ENCODE peak calls at places on chromosomes 11 and 22, in nine cellular contexts. S is OCI-LY7, W is HCT116, A is SK-N-SH, J is neural progenitor cell, Z is GM23338, D is PC-3, V is MM.1S, H is hepatocyte. N is an unnamed sample.

GRCh38 chr22:47595122-47595521 is 832.7 kb downstream of the TBC1D22A start:
- DNase-seq in S (no peak), W (no peak), A (no peak), J (no peak), Z (no peak), D (no peak), V (no peak), H (no peak), N (no peak)

GRCh38 chr11:125171974-125172373 is 7.4 kb downstream of the PKNOX2 start:
- DNase-seq in S (no peak), W (no peak), A (no peak), J (no peak), Z (no peak), D (no peak), V (no peak), H (no peak), N (no peak)

GRCh38 chr11:927871-928270 is 2.2 kb downstream of the AP2A2 start:
- DNase-seq in S (no peak), W (no peak), A (no peak), J (no peak), Z (no peak), D (no peak), V (peak), H (no peak), N (no peak)

GRCh38 chr11:65850217-65851082 is 7.5 kb downstream of the CFL1 start:
- DNase-seq in S (no peak), W (no peak), A (peak), J (no peak), Z (no peak), D (no peak), V (no peak), H (peak), N (no peak)

GRCh38 chr11:133134561-133135173 is 397.6 kb downstream of the OPCML start:
- DNase-seq in S (peak), W (no peak), A (peak), J (peak), Z (peak), D (peak), V (peak), H (peak), N (peak)

GRCh38 chr11:64036081-64037026 is 623 bp downstream of the FLRT1 start:
- DNase-seq in S (no peak), W (no peak), A (peak), J (peak), Z (peak), D (peak), V (no peak), H (peak), N (peak)

GRCh38 chr11:130416906-130417305 is 11.5 kb downstream of the ADAMTS8 start:
- DNase-seq in S (no peak), W (no peak), A (no peak), J (no peak), Z (no peak), D (no peak), V (no peak), H (no peak), N (no peak)

GRCh38 chr11:112656772-112657428 is 304.3 kb upstream of the NCAM1 start:
- DNase-seq in S (no peak), W (peak), A (no peak), J (no peak), Z (no peak), D (peak), V (no peak), H (no peak), N (peak)

GRCh38 chr22:40004836-40005235 is 10.1 kb downstream of the FAM83F start:
- DNase-seq in S (no peak), W (no peak), A (no peak), J (no peak), Z (no peak), D (no peak), V (no peak), H (no peak), N (no peak)

GRCh38 chr11:123253909-123254308 is 58.9 kb upstream of the CLMP start:
- DNase-seq in S (no peak), W (no peak), A (no peak), J (no peak), Z (no peak), D (no peak), V (no peak), H (no peak), N (peak)

GRCh38 chr11:2789791-2790580 is 90.2 kb upstream of the KCNQ1OT1 start:
- DNase-seq in S (no peak), W (no peak), A (no peak), J (no peak), Z (no peak), D (no peak), V (no peak), H (no peak), N (no peak)

GRCh38 chr11:8709002-8709672 is 26.5 kb downstream of the RPL27A start:
- DNase-seq in S (no peak), W (no peak), A (peak), J (no peak), Z (peak), D (no peak), V (no peak), H (peak), N (peak)

GRCh38 chr11:117817213-117818035 is 7.1 kb downstream of the FXYD2 start:
- DNase-seq in S (peak), W (peak), A (peak), J (peak), Z (peak), D (peak), V (peak), H (peak), N (peak)

GRCh38 chr22:38970548-38970947 is 11.6 kb upstream of the APOBEC3B start:
- DNase-seq in S (no peak), W (no peak), A (no peak), J (no peak), Z (no peak), D (no peak), V (no peak), H (no peak), N (no peak)

GRCh38 chr11:117839936-117840813 is 15.6 kb upstream of the FXYD2 start:
- DNase-seq in S (no peak), W (no peak), A (no peak), J (no peak), Z (no peak), D (no peak), V (no peak), H (no peak), N (no peak)

GRCh38 chr11:133835258-133836075 is 9.8 kb downstream of the SPATA19 start:
- DNase-seq in S (peak), W (peak), A (peak), J (peak), Z (peak), D (peak), V (no peak), H (peak), N (peak)

GRCh38 chr11:69209936-69210659 is 54.4 kb downstream of the SMIM38 start:
- DNase-seq in S (no peak), W (no peak), A (no peak), J (no peak), Z (no peak), D (no peak), V (no peak), H (peak), N (peak)

GRCh38 chr11:130908770-130909625 is 7.3 kb downstream of the SNX19 start:
- DNase-seq in S (no peak), W (no peak), A (no peak), J (no peak), Z (no peak), D (peak), V (no peak), H (peak), N (peak)

GRCh38 chr22:20588092-20588842 is 80.9 kb downstream of the MED15 start:
- DNase-seq in S (no peak), W (no peak), A (no peak), J (no peak), Z (no peak), D (no peak), V (no peak), H (no peak), N (no peak)

GRCh38 chr11:1928038-1928890 is 8.8 kb downstream of the TNNT3 start:
- DNase-seq in S (no peak), W (no peak), A (peak), J (peak), Z (no peak), D (no peak), V (no peak), H (no peak), N (no peak)

GRCh38 chr11:80163011-80163410 is 722.2 kb upstream of the TENM4 start:
- DNase-seq in S (no peak), W (no peak), A (no peak), J (no peak), Z (no peak), D (peak), V (no peak), H (peak), N (peak)

GRCh38 chr22:30028731-30029130 is 51.5 kb upstream of the HORMAD2 start:
- DNase-seq in S (no peak), W (no peak), A (no peak), J (no peak), Z (no peak), D (no peak), V (no peak), H (no peak), N (no peak)

GRCh38 chr22:27747396-27748256 is 53.9 kb downstream of the MN1 start:
- DNase-seq in S (no peak), W (no peak), A (no peak), J (no peak), Z (peak), D (no peak), V (no peak), H (no peak), N (peak)

GRCh38 chr22:37237371-37238268 is 6.4 kb downstream of the RAC2 start:
- DNase-seq in S (no peak), W (no peak), A (peak), J (no peak), Z (no peak), D (no peak), V (no peak), H (no peak), N (peak)

GRCh38 chr11:37774441-37774840 is 1176.4 kb upstream of the RAG2 start:
- DNase-seq in S (no peak), W (no peak), A (no peak), J (no peak), Z (no peak), D (no peak), V (no peak), H (no peak), N (no peak)

GRCh38 chr11:76666830-76667229 is 3.7 kb downstream of the LRRC32 start:
- DNase-seq in S (no peak), W (no peak), A (no peak), J (no peak), Z (no peak), D (no peak), V (no peak), H (no peak), N (no peak)

GRCh38 chr11:11620251-11620965 is 1.4 kb downstream of the GALNT18 start:
- DNase-seq in S (no peak), W (peak), A (peak), J (peak), Z (peak), D (peak), V (no peak), H (peak), N (peak)
- TF ChIP-seq EZH2phosphoT487 in S (no peak), W (no peak), A (no peak), J (peak), Z (no peak), D (no peak), V (no peak), H (no peak), N (no peak)

GRCh38 chr11:72451836-72452376 is 17.6 kb upstream of the CLPB start:
- DNase-seq in S (no peak), W (no peak), A (no peak), J (no peak), Z (no peak), D (no peak), V (no peak), H (no peak), N (no peak)
- TF ChIP-seq EZH2phosphoT487 in S (no peak), W (no peak), A (no peak), J (no peak), Z (no peak), D (no peak), V (no peak), H (no peak), N (no peak)

DNA sequence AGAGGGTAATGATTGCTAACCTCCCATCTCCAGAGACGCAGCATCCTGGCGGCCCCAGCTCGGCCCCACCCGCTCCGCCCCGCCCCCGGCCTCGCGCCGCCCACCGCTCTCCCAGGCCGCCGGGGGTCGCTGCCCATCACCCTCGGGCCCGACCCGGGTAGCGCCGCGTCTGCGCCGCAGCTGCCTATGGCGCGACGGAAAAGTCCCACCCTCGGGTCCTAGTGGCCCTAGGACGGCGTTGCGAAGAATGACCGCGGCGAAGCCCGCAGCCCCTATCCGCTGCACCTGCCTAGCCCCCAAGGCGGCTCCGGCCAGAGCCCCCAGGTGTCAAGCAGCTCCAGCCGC is 457 bp downstream of the CPSF7 start:
- DNase-seq in S (peak), W (peak), A (peak), J (peak), Z (peak), D (peak), V (peak), H (peak), N (peak)
- TF ChIP-seq EZH2phosphoT487 in S (no peak), W (no peak), A (no peak), J (no peak), Z (no peak), D (no peak), V (no peak), H (no peak), N (no peak)

GRCh38 chr22:24938741-24939341 is 7.7 kb downstream of the LHFPL7 start:
- DNase-seq in S (peak), W (no peak), A (peak), J (peak), Z (peak), D (peak), V (peak), H (peak), N (peak)
- TF ChIP-seq EZH2phosphoT487 in S (no peak), W (no peak), A (no peak), J (no peak), Z (no peak), D (no peak), V (no peak), H (no peak), N (no peak)

GRCh38 chr11:30487200-30487898 is 98.8 kb downstream of the MPPED2 start:
- DNase-seq in S (no peak), W (no peak), A (no peak), J (no peak), Z (no peak), D (no peak), V (no peak), H (no peak), N (no peak)
- TF ChIP-seq EZH2phosphoT487 in S (no peak), W (no peak), A (no peak), J (no peak), Z (no peak), D (no peak), V (no peak), H (no peak), N (no peak)

GRCh38 chr11:14358729-14359439 is at the start of gene RRAS2:
- DNase-seq in S (no peak), W (peak), A (peak), J (peak), Z (peak), D (peak), V (peak), H (peak), N (peak)
- TF ChIP-seq EZH2phosphoT487 in S (no peak), W (no peak), A (no peak), J (no peak), Z (no peak), D (no peak), V (no peak), H (no peak), N (no peak)

DNA sequence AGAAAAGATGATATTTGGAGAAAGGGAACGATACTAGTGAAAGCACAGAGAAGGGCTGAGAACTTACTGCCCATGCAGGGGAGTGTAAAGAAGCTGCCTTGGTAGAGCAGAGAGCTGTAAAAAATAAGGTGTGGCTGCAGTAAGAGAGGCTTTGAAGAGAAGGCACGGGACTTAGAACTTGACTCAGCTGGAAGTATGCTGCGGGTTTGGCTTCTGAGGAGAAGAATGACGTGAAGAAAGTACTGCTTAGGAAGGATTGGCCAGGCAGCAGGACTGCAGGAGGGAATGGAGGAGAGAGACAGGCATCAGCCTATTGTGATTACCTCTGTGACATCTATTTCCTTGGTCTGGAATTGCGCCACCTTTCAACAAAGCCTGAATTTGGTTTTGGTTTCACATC is 22.4 kb downstream of the PRRG4 start:
- DNase-seq in S (no peak), W (no peak), A (no peak), J (no peak), Z (no peak), D (peak), V (no peak), H (peak), N (peak)
- TF ChIP-seq EZH2phosphoT487 in S (no peak), W (no peak), A (no peak), J (no peak), Z (no peak), D (no peak), V (no peak), H (no peak), N (no peak)

GRCh38 chr11:39684155-39684554 is 1775.3 kb downstream of the LRRC4C start:
- DNase-seq in S (no peak), W (no peak), A (no peak), J (no peak), Z (no peak), D (no peak), V (no peak), H (no peak), N (no peak)

GRCh38 chr11:39678996-39679395 is 1780.5 kb downstream of the LRRC4C start:
- DNase-seq in S (no peak), W (no peak), A (no peak), J (no peak), Z (no peak), D (peak), V (peak), H (no peak), N (no peak)

DNA sequence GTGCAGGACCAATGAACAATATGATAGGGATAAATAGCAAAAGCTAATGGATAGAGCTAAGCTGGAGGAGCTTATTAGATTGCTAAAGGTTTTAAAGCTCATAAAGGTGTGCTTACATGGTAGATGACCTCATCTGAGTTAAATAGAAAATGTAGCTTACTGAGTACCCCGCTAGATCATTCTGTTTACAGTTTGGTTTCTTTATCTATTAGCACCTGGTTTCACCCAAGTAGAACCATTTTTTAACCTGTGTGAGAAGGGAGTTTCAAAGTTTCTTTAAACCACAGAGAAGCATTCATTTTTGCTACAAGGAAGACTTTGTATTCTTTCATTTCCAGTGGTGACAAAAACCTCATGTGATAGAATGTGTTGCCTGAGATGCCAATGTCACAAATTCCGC is 1778.0 kb downstream of the LRRC4C start:
- DNase-seq in S (no peak), W (no peak), A (no peak), J (no peak), Z (no peak), D (no peak), V (peak), H (no peak), N (no peak)
- TF ChIP-seq EZH2phosphoT487 in S (no peak), W (no peak), A (no peak), J (no peak), Z (no peak), D (no peak), V (no peak), H (no peak), N (no peak)

DNA sequence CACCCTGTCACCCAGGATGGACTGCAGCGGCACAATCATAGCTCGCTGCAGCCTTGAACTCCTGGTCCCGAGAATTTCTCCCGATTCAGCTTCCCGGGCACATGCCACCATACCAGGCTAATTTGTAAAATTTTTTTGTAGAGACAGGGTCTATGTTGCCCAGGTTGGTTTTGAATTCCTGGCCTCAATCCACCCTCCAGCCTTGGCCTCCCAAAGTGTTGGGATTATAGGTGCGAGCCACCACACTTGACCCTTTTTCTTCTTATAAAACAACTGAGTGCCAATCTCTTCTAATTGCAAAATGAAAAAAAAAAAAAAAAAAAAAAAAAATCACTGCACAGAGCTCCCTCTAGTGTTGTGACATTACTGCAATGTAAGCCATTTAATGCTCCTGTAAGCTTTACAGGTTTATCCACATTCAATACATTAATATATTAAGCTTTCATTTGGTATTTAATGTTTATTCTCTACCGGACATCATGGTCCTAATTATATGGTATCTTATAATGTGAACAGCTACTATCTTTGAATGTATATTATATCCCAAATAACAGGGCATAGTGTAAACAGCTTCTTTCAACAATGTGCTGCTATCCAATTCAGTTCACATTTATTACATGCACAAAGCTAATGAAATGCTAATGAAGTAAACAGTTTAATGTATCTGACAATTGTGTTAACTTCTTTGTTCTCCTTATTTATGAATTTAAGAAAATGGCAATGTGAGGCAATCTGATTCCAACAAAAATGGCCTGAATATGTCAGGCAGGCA is 44.6 kb downstream of the COPB1 start:
- DNase-seq in S (peak), W (no peak), A (peak), J (peak), Z (peak), D (peak), V (no peak), H (no peak), N (peak)
- TF ChIP-seq EZH2phosphoT487 in S (no peak), W (no peak), A (no peak), J (no peak), Z (no peak), D (no peak), V (no peak), H (no peak), N (no peak)